ENCODE peak calls at places on chromosome 1, in five cellular contexts. O is skeletal muscle cell, J is GM19239, W is fibroblast of lung, L is T-helper 1 cell. S is an unnamed sample.

GRCh38 chr1:67274623-67275325 is 32.9 kb upstream of the IL12RB2 start:
- DNase-seq in L (no peak), W (no peak), O (no peak), J (no peak), S (no peak)

GRCh38 chr1:19310061-19310460 is 1.9 kb downstream of the AKR7A2 start:
- DNase-seq in O (no peak), J (no peak), L (no peak), W (no peak), S (no peak)

GRCh38 chr1:10888289-10888688 is 91.8 kb upstream of the CASZ1 start:
- DNase-seq in L (no peak), O (no peak), J (no peak), W (no peak), S (no peak)

GRCh38 chr1:150022357-150022756 is 11.8 kb upstream of the OTUD7B start:
- DNase-seq in L (no peak), O (no peak), W (no peak), J (no peak), S (no peak)

GRCh38 chr1:7610936-7611335 is 160.2 kb upstream of the VAMP3 start:
- DNase-seq in L (no peak), J (no peak), O (no peak), W (no peak), S (no peak)

GRCh38 chr1:232570007-232570406 is 59.9 kb downstream of the SIPA1L2 start:
- DNase-seq in W (peak), J (no peak), L (no peak), O (no peak), S (no peak)

GRCh38 chr1:119373465-119373864 is 4.9 kb downstream of the HAO2 start:
- DNase-seq in J (no peak), L (no peak), W (peak), O (peak), S (no peak)

GRCh38 chr1:209542585-209542984 is 40.9 kb upstream of the CAMK1G start:
- DNase-seq in W (peak), L (no peak), J (no peak), O (no peak), S (no peak)

GRCh38 chr1:53478186-53478585 is 19.0 kb downstream of the DMRTB1 start:
- DNase-seq in L (no peak), O (no peak), J (no peak), W (no peak), S (no peak)

GRCh38 chr1:5448486-5448885 is 543.7 kb downstream of the NPHP4 start:
- DNase-seq in W (no peak), J (no peak), L (no peak), O (no peak), S (no peak)

GRCh38 chr1:198088360-198089071 is 68.3 kb upstream of the NEK7 start:
- DNase-seq in O (no peak), J (peak), L (no peak), W (peak), S (peak)